ENCODE peak calls at places on chromosomes 1 and 21, in four cellular contexts. Y is activated T-cell treated with anti-CD3 and anti-CD28 coated beads, Interleukin-2, amount 50 U/mL, for 4 hours; W is Panc1; O is activated naive CD8-positive, alpha-beta T cell treated with anti-CD3 and anti-CD28 coated beads, Interleukin-2, amount 50 U/mL, for 24 hours. K is an unnamed sample.

GRCh38 chr1:212450331-212450881 is 17.7 kb downstream of the NENF start:
- ATAC-seq in O (no peak), W (no peak), Y (no peak), K (no peak)

GRCh38 chr1:241808265-241808664 is 39.7 kb upstream of the EXO1 start:
- ATAC-seq in W (no peak), Y (no peak), O (no peak), K (no peak)

GRCh38 chr21:28865488-28866186 is 127.0 kb downstream of the LTN1 start:
- ATAC-seq in W (no peak), Y (no peak), O (no peak), K (no peak)

GRCh38 chr1:33319949-33320618 is 814 bp downstream of the A3GALT2 start:
- ATAC-seq in Y (no peak), W (peak), O (peak), K (no peak)

GRCh38 chr21:43861716-43862115 is 3.3 kb upstream of the AGPAT3 start:
- ATAC-seq in O (no peak), W (no peak), Y (no peak), K (peak)

GRCh38 chr1:244335456-244335855 is 116.3 kb downstream of the ADSS2 start:
- ATAC-seq in O (no peak), W (no peak), Y (no peak), K (no peak)

GRCh38 chr1:87108228-87108627 is 193.8 kb downstream of the HS2ST1 start:
- ATAC-seq in Y (no peak), W (no peak), O (no peak), K (no peak)

GRCh38 chr1:227944066-227944930 is 3.4 kb downstream of the WNT9A start:
- ATAC-seq in O (no peak), W (no peak), Y (no peak), K (no peak)

GRCh38 chr1:31760422-31760900 is 3.7 kb downstream of the ADGRB2 start:
- ATAC-seq in W (peak), O (peak), Y (peak), K (peak)

GRCh38 chr1:54624466-54625464 is 1.4 kb upstream of the FAM151A start:
- ATAC-seq in O (no peak), Y (no peak), W (no peak), K (peak)

GRCh38 chr1:158112994-158113758 is 67.5 kb upstream of the CD1D start:
- ATAC-seq in W (peak), Y (peak), O (peak), K (peak)

GRCh38 chr1:223631367-223631977 is 34.0 kb downstream of the CAPN8 start:
- ATAC-seq in Y (peak), W (peak), O (no peak), K (peak)

GRCh38 chr1:182848736-182849135 is 9.6 kb downstream of the DHX9 start:
- ATAC-seq in W (no peak), Y (no peak), O (no peak), K (no peak)

GRCh38 chr1:219292989-219293388 is 119.3 kb downstream of the LYPLAL1 start:
- ATAC-seq in Y (no peak), O (no peak), W (no peak), K (no peak)

GRCh38 chr1:172499636-172500141 is 33.3 kb upstream of the SUCO start:
- ATAC-seq in W (no peak), O (peak), Y (no peak), K (no peak)

GRCh38 chr1:201531551-201532425 is 7.1 kb upstream of the NAV1 start:
- ATAC-seq in O (no peak), W (no peak), Y (no peak), K (no peak)

GRCh38 chr1:208150810-208151458 is 93.2 kb downstream of the PLXNA2 start:
- ATAC-seq in Y (no peak), O (no peak), W (no peak), K (no peak)

K was measured in stimulated activated memory B cell treated with anti-CD40 and anti-IgM and Interleukin-4, amounts not matched to agents 10 μg/mL and 1 μg/mL and 100 μg/mL, for 72 hours.